ENCODE peak calls at places on chromosomes 12 and 14, in ten cellular contexts. One of them, this sample, is unnamed.

GRCh38 chr12:57846285-57846576 is 298 bp downstream of the CTDSP2 start:
- DNase-seq in nephron progenitor cell: no peak
- DNase-seq in stimulated activated CD8-positive, alpha-beta memory T cell treated with anti-CD3 and anti-CD28 coated beads, Interleukin-12 subunit alpha, Interleukin-12 subunit beta, amount 100 ng/mL, for 4 hours: no peak
- DNase-seq in heart left ventricle: no peak
- DNase-seq in T-helper 17 cell: no peak
- DNase-seq in astrocyte of the spinal cord: no peak
- DNase-seq in activated CD8-positive, alpha-beta memory T cell treated with anti-CD3 and anti-CD28 coated beads, Interleukin-2, amount 50 U/mL, for 48 hours: no peak
- DNase-seq in neural crest cell: peak
- DNase-seq in RPMI7951: no peak
- DNase-seq in fibroblast of pulmonary artery: no peak
- DNase-seq in this sample: no peak

GRCh38 chr12:8661016-8661415 is 1.6 kb downstream of the MFAP5 start:
- DNase-seq in nephron progenitor cell: no peak
- DNase-seq in stimulated activated CD8-positive, alpha-beta memory T cell treated with anti-CD3 and anti-CD28 coated beads, Interleukin-12 subunit alpha, Interleukin-12 subunit beta, amount 100 ng/mL, for 4 hours: no peak
- DNase-seq in heart left ventricle: no peak
- DNase-seq in T-helper 17 cell: no peak
- DNase-seq in astrocyte of the spinal cord: no peak
- DNase-seq in activated CD8-positive, alpha-beta memory T cell treated with anti-CD3 and anti-CD28 coated beads, Interleukin-2, amount 50 U/mL, for 48 hours: no peak
- DNase-seq in neural crest cell: no peak
- DNase-seq in RPMI7951: no peak
- DNase-seq in fibroblast of pulmonary artery: no peak
- DNase-seq in this sample: no peak

GRCh38 chr14:36773558-36773957 is 111.9 kb downstream of the PAX9 start:
- DNase-seq in nephron progenitor cell: no peak
- DNase-seq in stimulated activated CD8-positive, alpha-beta memory T cell treated with anti-CD3 and anti-CD28 coated beads, Interleukin-12 subunit alpha, Interleukin-12 subunit beta, amount 100 ng/mL, for 4 hours: no peak
- DNase-seq in heart left ventricle: no peak
- DNase-seq in T-helper 17 cell: no peak
- DNase-seq in astrocyte of the spinal cord: peak
- DNase-seq in activated CD8-positive, alpha-beta memory T cell treated with anti-CD3 and anti-CD28 coated beads, Interleukin-2, amount 50 U/mL, for 48 hours: no peak
- DNase-seq in neural crest cell: no peak
- DNase-seq in RPMI7951: peak
- DNase-seq in fibroblast of pulmonary artery: peak
- DNase-seq in this sample: no peak

GRCh38 chr14:68748691-68749090 is 44.2 kb downstream of the ZFP36L1 start:
- DNase-seq in nephron progenitor cell: no peak
- DNase-seq in stimulated activated CD8-positive, alpha-beta memory T cell treated with anti-CD3 and anti-CD28 coated beads, Interleukin-12 subunit alpha, Interleukin-12 subunit beta, amount 100 ng/mL, for 4 hours: no peak
- DNase-seq in heart left ventricle: no peak
- DNase-seq in T-helper 17 cell: no peak
- DNase-seq in astrocyte of the spinal cord: no peak
- DNase-seq in activated CD8-positive, alpha-beta memory T cell treated with anti-CD3 and anti-CD28 coated beads, Interleukin-2, amount 50 U/mL, for 48 hours: no peak
- DNase-seq in neural crest cell: no peak
- DNase-seq in RPMI7951: no peak
- DNase-seq in fibroblast of pulmonary artery: no peak
- DNase-seq in this sample: no peak

GRCh38 chr12:103493199-103493598 is 2.6 kb downstream of the C12orf42 start:
- DNase-seq in nephron progenitor cell: no peak
- DNase-seq in stimulated activated CD8-positive, alpha-beta memory T cell treated with anti-CD3 and anti-CD28 coated beads, Interleukin-12 subunit alpha, Interleukin-12 subunit beta, amount 100 ng/mL, for 4 hours: no peak
- DNase-seq in heart left ventricle: no peak
- DNase-seq in T-helper 17 cell: no peak
- DNase-seq in astrocyte of the spinal cord: no peak
- DNase-seq in activated CD8-positive, alpha-beta memory T cell treated with anti-CD3 and anti-CD28 coated beads, Interleukin-2, amount 50 U/mL, for 48 hours: no peak
- DNase-seq in neural crest cell: no peak
- DNase-seq in RPMI7951: no peak
- DNase-seq in fibroblast of pulmonary artery: no peak
- DNase-seq in this sample: peak

GRCh38 chr12:89636054-89636775 is 72.4 kb downstream of the ATP2B1 start:
- DNase-seq in nephron progenitor cell: no peak
- DNase-seq in stimulated activated CD8-positive, alpha-beta memory T cell treated with anti-CD3 and anti-CD28 coated beads, Interleukin-12 subunit alpha, Interleukin-12 subunit beta, amount 100 ng/mL, for 4 hours: no peak
- DNase-seq in heart left ventricle: no peak
- DNase-seq in T-helper 17 cell: no peak
- DNase-seq in astrocyte of the spinal cord: peak
- DNase-seq in activated CD8-positive, alpha-beta memory T cell treated with anti-CD3 and anti-CD28 coated beads, Interleukin-2, amount 50 U/mL, for 48 hours: no peak
- DNase-seq in neural crest cell: no peak
- DNase-seq in RPMI7951: no peak
- DNase-seq in fibroblast of pulmonary artery: no peak
- DNase-seq in this sample: peak

GRCh38 chr12:43309845-43310405 is 242.1 kb downstream of the ADAMTS20 start:
- DNase-seq in nephron progenitor cell: no peak
- DNase-seq in stimulated activated CD8-positive, alpha-beta memory T cell treated with anti-CD3 and anti-CD28 coated beads, Interleukin-12 subunit alpha, Interleukin-12 subunit beta, amount 100 ng/mL, for 4 hours: no peak
- DNase-seq in heart left ventricle: no peak
- DNase-seq in T-helper 17 cell: no peak
- DNase-seq in astrocyte of the spinal cord: peak
- DNase-seq in activated CD8-positive, alpha-beta memory T cell treated with anti-CD3 and anti-CD28 coated beads, Interleukin-2, amount 50 U/mL, for 48 hours: no peak
- DNase-seq in neural crest cell: no peak
- DNase-seq in RPMI7951: peak
- DNase-seq in fibroblast of pulmonary artery: no peak
- DNase-seq in this sample: no peak

GRCh38 chr12:69933115-69933552 is 108.1 kb downstream of the MYRFL start:
- DNase-seq in nephron progenitor cell: peak
- DNase-seq in stimulated activated CD8-positive, alpha-beta memory T cell treated with anti-CD3 and anti-CD28 coated beads, Interleukin-12 subunit alpha, Interleukin-12 subunit beta, amount 100 ng/mL, for 4 hours: no peak
- DNase-seq in heart left ventricle: no peak
- DNase-seq in T-helper 17 cell: no peak
- DNase-seq in astrocyte of the spinal cord: no peak
- DNase-seq in activated CD8-positive, alpha-beta memory T cell treated with anti-CD3 and anti-CD28 coated beads, Interleukin-2, amount 50 U/mL, for 48 hours: no peak
- DNase-seq in neural crest cell: peak
- DNase-seq in RPMI7951: no peak
- DNase-seq in fibroblast of pulmonary artery: no peak
- DNase-seq in this sample: no peak

GRCh38 chr12:12244341-12244740 is 22.5 kb downstream of the LRP6 start:
- DNase-seq in nephron progenitor cell: no peak
- DNase-seq in stimulated activated CD8-positive, alpha-beta memory T cell treated with anti-CD3 and anti-CD28 coated beads, Interleukin-12 subunit alpha, Interleukin-12 subunit beta, amount 100 ng/mL, for 4 hours: no peak
- DNase-seq in heart left ventricle: no peak
- DNase-seq in T-helper 17 cell: no peak
- DNase-seq in astrocyte of the spinal cord: no peak
- DNase-seq in activated CD8-positive, alpha-beta memory T cell treated with anti-CD3 and anti-CD28 coated beads, Interleukin-2, amount 50 U/mL, for 48 hours: no peak
- DNase-seq in neural crest cell: no peak
- DNase-seq in RPMI7951: peak
- DNase-seq in fibroblast of pulmonary artery: no peak
- DNase-seq in this sample: no peak

GRCh38 chr14:90444077-90444696 is 47.4 kb downstream of the CALM1 start:
- DNase-seq in nephron progenitor cell: no peak
- DNase-seq in stimulated activated CD8-positive, alpha-beta memory T cell treated with anti-CD3 and anti-CD28 coated beads, Interleukin-12 subunit alpha, Interleukin-12 subunit beta, amount 100 ng/mL, for 4 hours: no peak
- DNase-seq in heart left ventricle: no peak
- DNase-seq in T-helper 17 cell: no peak
- DNase-seq in astrocyte of the spinal cord: no peak
- DNase-seq in activated CD8-positive, alpha-beta memory T cell treated with anti-CD3 and anti-CD28 coated beads, Interleukin-2, amount 50 U/mL, for 48 hours: no peak
- DNase-seq in neural crest cell: no peak
- DNase-seq in RPMI7951: no peak
- DNase-seq in fibroblast of pulmonary artery: peak
- DNase-seq in this sample: peak

GRCh38 chr12:56034586-56035332 is 7.0 kb upstream of the RPS26 start:
- DNase-seq in nephron progenitor cell: no peak
- DNase-seq in stimulated activated CD8-positive, alpha-beta memory T cell treated with anti-CD3 and anti-CD28 coated beads, Interleukin-12 subunit alpha, Interleukin-12 subunit beta, amount 100 ng/mL, for 4 hours: no peak
- DNase-seq in heart left ventricle: no peak
- DNase-seq in T-helper 17 cell: no peak
- DNase-seq in astrocyte of the spinal cord: no peak
- DNase-seq in activated CD8-positive, alpha-beta memory T cell treated with anti-CD3 and anti-CD28 coated beads, Interleukin-2, amount 50 U/mL, for 48 hours: peak
- DNase-seq in neural crest cell: no peak
- DNase-seq in RPMI7951: no peak
- DNase-seq in fibroblast of pulmonary artery: no peak
- DNase-seq in this sample: no peak

GRCh38 chr14:66247662-66248061 is 238.5 kb upstream of the CCDC196 start:
- DNase-seq in nephron progenitor cell: no peak
- DNase-seq in stimulated activated CD8-positive, alpha-beta memory T cell treated with anti-CD3 and anti-CD28 coated beads, Interleukin-12 subunit alpha, Interleukin-12 subunit beta, amount 100 ng/mL, for 4 hours: no peak
- DNase-seq in heart left ventricle: no peak
- DNase-seq in T-helper 17 cell: no peak
- DNase-seq in astrocyte of the spinal cord: no peak
- DNase-seq in activated CD8-positive, alpha-beta memory T cell treated with anti-CD3 and anti-CD28 coated beads, Interleukin-2, amount 50 U/mL, for 48 hours: no peak
- DNase-seq in neural crest cell: no peak
- DNase-seq in RPMI7951: no peak
- DNase-seq in fibroblast of pulmonary artery: no peak
- DNase-seq in this sample: no peak

GRCh38 chr14:105294142-105294597 is 6.6 kb downstream of the BRF1 start:
- DNase-seq in nephron progenitor cell: no peak
- DNase-seq in stimulated activated CD8-positive, alpha-beta memory T cell treated with anti-CD3 and anti-CD28 coated beads, Interleukin-12 subunit alpha, Interleukin-12 subunit beta, amount 100 ng/mL, for 4 hours: peak
- DNase-seq in heart left ventricle: peak
- DNase-seq in T-helper 17 cell: no peak
- DNase-seq in astrocyte of the spinal cord: peak
- DNase-seq in activated CD8-positive, alpha-beta memory T cell treated with anti-CD3 and anti-CD28 coated beads, Interleukin-2, amount 50 U/mL, for 48 hours: peak
- DNase-seq in neural crest cell: no peak
- DNase-seq in RPMI7951: no peak
- DNase-seq in fibroblast of pulmonary artery: peak
- DNase-seq in this sample: no peak

GRCh38 chr12:107379852-107380567 is 286.7 kb upstream of the CRY1 start:
- DNase-seq in nephron progenitor cell: no peak
- DNase-seq in stimulated activated CD8-positive, alpha-beta memory T cell treated with anti-CD3 and anti-CD28 coated beads, Interleukin-12 subunit alpha, Interleukin-12 subunit beta, amount 100 ng/mL, for 4 hours: no peak
- DNase-seq in heart left ventricle: no peak
- DNase-seq in T-helper 17 cell: no peak
- DNase-seq in astrocyte of the spinal cord: peak
- DNase-seq in activated CD8-positive, alpha-beta memory T cell treated with anti-CD3 and anti-CD28 coated beads, Interleukin-2, amount 50 U/mL, for 48 hours: no peak
- DNase-seq in neural crest cell: no peak
- DNase-seq in RPMI7951: no peak
- DNase-seq in fibroblast of pulmonary artery: no peak
- DNase-seq in this sample: peak

GRCh38 chr12:96047621-96048211 is 12.3 kb upstream of the LTA4H start:
- DNase-seq in nephron progenitor cell: no peak
- DNase-seq in stimulated activated CD8-positive, alpha-beta memory T cell treated with anti-CD3 and anti-CD28 coated beads, Interleukin-12 subunit alpha, Interleukin-12 subunit beta, amount 100 ng/mL, for 4 hours: no peak
- DNase-seq in heart left ventricle: no peak
- DNase-seq in T-helper 17 cell: no peak
- DNase-seq in astrocyte of the spinal cord: peak
- DNase-seq in activated CD8-positive, alpha-beta memory T cell treated with anti-CD3 and anti-CD28 coated beads, Interleukin-2, amount 50 U/mL, for 48 hours: no peak
- DNase-seq in neural crest cell: no peak
- DNase-seq in RPMI7951: peak
- DNase-seq in fibroblast of pulmonary artery: peak
- DNase-seq in this sample: peak

GRCh38 chr12:120150919-120151525 is 34.5 kb upstream of the RAB35 start:
- DNase-seq in nephron progenitor cell: no peak
- DNase-seq in stimulated activated CD8-positive, alpha-beta memory T cell treated with anti-CD3 and anti-CD28 coated beads, Interleukin-12 subunit alpha, Interleukin-12 subunit beta, amount 100 ng/mL, for 4 hours: no peak
- DNase-seq in heart left ventricle: no peak
- DNase-seq in T-helper 17 cell: no peak
- DNase-seq in astrocyte of the spinal cord: no peak
- DNase-seq in activated CD8-positive, alpha-beta memory T cell treated with anti-CD3 and anti-CD28 coated beads, Interleukin-2, amount 50 U/mL, for 48 hours: no peak
- DNase-seq in neural crest cell: no peak
- DNase-seq in RPMI7951: no peak
- DNase-seq in fibroblast of pulmonary artery: no peak
- DNase-seq in this sample: no peak

GRCh38 chr12:100919116-100919515 is 124.5 kb downstream of the ANO4 start:
- DNase-seq in nephron progenitor cell: no peak
- DNase-seq in stimulated activated CD8-positive, alpha-beta memory T cell treated with anti-CD3 and anti-CD28 coated beads, Interleukin-12 subunit alpha, Interleukin-12 subunit beta, amount 100 ng/mL, for 4 hours: no peak
- DNase-seq in heart left ventricle: no peak
- DNase-seq in T-helper 17 cell: no peak
- DNase-seq in astrocyte of the spinal cord: no peak
- DNase-seq in activated CD8-positive, alpha-beta memory T cell treated with anti-CD3 and anti-CD28 coated beads, Interleukin-2, amount 50 U/mL, for 48 hours: no peak
- DNase-seq in neural crest cell: no peak
- DNase-seq in RPMI7951: no peak
- DNase-seq in fibroblast of pulmonary artery: no peak
- DNase-seq in this sample: no peak

GRCh38 chr14:106459971-106460730 is 933.8 kb downstream of the TMEM121 start:
- DNase-seq in nephron progenitor cell: no peak
- DNase-seq in stimulated activated CD8-positive, alpha-beta memory T cell treated with anti-CD3 and anti-CD28 coated beads, Interleukin-12 subunit alpha, Interleukin-12 subunit beta, amount 100 ng/mL, for 4 hours: peak
- DNase-seq in heart left ventricle: no peak
- DNase-seq in T-helper 17 cell: peak
- DNase-seq in astrocyte of the spinal cord: no peak
- DNase-seq in activated CD8-positive, alpha-beta memory T cell treated with anti-CD3 and anti-CD28 coated beads, Interleukin-2, amount 50 U/mL, for 48 hours: peak
- DNase-seq in neural crest cell: no peak
- DNase-seq in RPMI7951: peak
- DNase-seq in fibroblast of pulmonary artery: no peak
- DNase-seq in this sample: no peak

GRCh38 chr12:65430571-65431306 is 152.3 kb downstream of the MSRB3 start:
- DNase-seq in nephron progenitor cell: no peak
- DNase-seq in stimulated activated CD8-positive, alpha-beta memory T cell treated with anti-CD3 and anti-CD28 coated beads, Interleukin-12 subunit alpha, Interleukin-12 subunit beta, amount 100 ng/mL, for 4 hours: no peak
- DNase-seq in heart left ventricle: no peak
- DNase-seq in T-helper 17 cell: no peak
- DNase-seq in astrocyte of the spinal cord: peak
- DNase-seq in activated CD8-positive, alpha-beta memory T cell treated with anti-CD3 and anti-CD28 coated beads, Interleukin-2, amount 50 U/mL, for 48 hours: no peak
- DNase-seq in neural crest cell: no peak
- DNase-seq in RPMI7951: peak
- DNase-seq in fibroblast of pulmonary artery: peak
- DNase-seq in this sample: no peak

GRCh38 chr14:24283796-24284460 is 12.5 kb upstream of the RABGGTA start:
- DNase-seq in nephron progenitor cell: no peak
- DNase-seq in stimulated activated CD8-positive, alpha-beta memory T cell treated with anti-CD3 and anti-CD28 coated beads, Interleukin-12 subunit alpha, Interleukin-12 subunit beta, amount 100 ng/mL, for 4 hours: no peak
- DNase-seq in heart left ventricle: no peak
- DNase-seq in T-helper 17 cell: no peak
- DNase-seq in astrocyte of the spinal cord: no peak
- DNase-seq in activated CD8-positive, alpha-beta memory T cell treated with anti-CD3 and anti-CD28 coated beads, Interleukin-2, amount 50 U/mL, for 48 hours: no peak
- DNase-seq in neural crest cell: no peak
- DNase-seq in RPMI7951: no peak
- DNase-seq in fibroblast of pulmonary artery: no peak
- DNase-seq in this sample: no peak

GRCh38 chr14:99602788-99603415 is 1.1 kb downstream of the CCDC85C start:
- DNase-seq in nephron progenitor cell: peak
- DNase-seq in stimulated activated CD8-positive, alpha-beta memory T cell treated with anti-CD3 and anti-CD28 coated beads, Interleukin-12 subunit alpha, Interleukin-12 subunit beta, amount 100 ng/mL, for 4 hours: no peak
- DNase-seq in heart left ventricle: no peak
- DNase-seq in T-helper 17 cell: no peak
- DNase-seq in astrocyte of the spinal cord: no peak
- DNase-seq in activated CD8-positive, alpha-beta memory T cell treated with anti-CD3 and anti-CD28 coated beads, Interleukin-2, amount 50 U/mL, for 48 hours: no peak
- DNase-seq in neural crest cell: no peak
- DNase-seq in RPMI7951: no peak
- DNase-seq in fibroblast of pulmonary artery: no peak
- DNase-seq in this sample: no peak

GRCh38 chr12:118334939-118335567 is 37.7 kb downstream of the TAOK3 start:
- DNase-seq in nephron progenitor cell: no peak
- DNase-seq in stimulated activated CD8-positive, alpha-beta memory T cell treated with anti-CD3 and anti-CD28 coated beads, Interleukin-12 subunit alpha, Interleukin-12 subunit beta, amount 100 ng/mL, for 4 hours: no peak
- DNase-seq in heart left ventricle: no peak
- DNase-seq in T-helper 17 cell: no peak
- DNase-seq in astrocyte of the spinal cord: no peak
- DNase-seq in activated CD8-positive, alpha-beta memory T cell treated with anti-CD3 and anti-CD28 coated beads, Interleukin-2, amount 50 U/mL, for 48 hours: no peak
- DNase-seq in neural crest cell: no peak
- DNase-seq in RPMI7951: no peak
- DNase-seq in fibroblast of pulmonary artery: peak
- DNase-seq in this sample: no peak

GRCh38 chr12:55827806-55828205 is 1.6 kb downstream of the DNAJC14 start:
- DNase-seq in nephron progenitor cell: no peak
- DNase-seq in stimulated activated CD8-positive, alpha-beta memory T cell treated with anti-CD3 and anti-CD28 coated beads, Interleukin-12 subunit alpha, Interleukin-12 subunit beta, amount 100 ng/mL, for 4 hours: no peak
- DNase-seq in heart left ventricle: no peak
- DNase-seq in T-helper 17 cell: no peak
- DNase-seq in astrocyte of the spinal cord: no peak
- DNase-seq in activated CD8-positive, alpha-beta memory T cell treated with anti-CD3 and anti-CD28 coated beads, Interleukin-2, amount 50 U/mL, for 48 hours: no peak
- DNase-seq in neural crest cell: no peak
- DNase-seq in RPMI7951: no peak
- DNase-seq in fibroblast of pulmonary artery: no peak
- DNase-seq in this sample: no peak

GRCh38 chr14:69532561-69533335 is 41.9 kb downstream of the CCDC177 start:
- DNase-seq in nephron progenitor cell: no peak
- DNase-seq in stimulated activated CD8-positive, alpha-beta memory T cell treated with anti-CD3 and anti-CD28 coated beads, Interleukin-12 subunit alpha, Interleukin-12 subunit beta, amount 100 ng/mL, for 4 hours: no peak
- DNase-seq in heart left ventricle: no peak
- DNase-seq in T-helper 17 cell: no peak
- DNase-seq in astrocyte of the spinal cord: no peak
- DNase-seq in activated CD8-positive, alpha-beta memory T cell treated with anti-CD3 and anti-CD28 coated beads, Interleukin-2, amount 50 U/mL, for 48 hours: no peak
- DNase-seq in neural crest cell: no peak
- DNase-seq in RPMI7951: no peak
- DNase-seq in fibroblast of pulmonary artery: no peak
- DNase-seq in this sample: no peak

GRCh38 chr12:64403708-64404469 is at the start of gene XPOT:
- DNase-seq in nephron progenitor cell: peak
- DNase-seq in stimulated activated CD8-positive, alpha-beta memory T cell treated with anti-CD3 and anti-CD28 coated beads, Interleukin-12 subunit alpha, Interleukin-12 subunit beta, amount 100 ng/mL, for 4 hours: peak
- DNase-seq in heart left ventricle: peak
- DNase-seq in T-helper 17 cell: peak
- DNase-seq in astrocyte of the spinal cord: peak
- DNase-seq in activated CD8-positive, alpha-beta memory T cell treated with anti-CD3 and anti-CD28 coated beads, Interleukin-2, amount 50 U/mL, for 48 hours: peak
- DNase-seq in neural crest cell: peak
- DNase-seq in RPMI7951: peak
- DNase-seq in fibroblast of pulmonary artery: peak
- DNase-seq in this sample: peak

GRCh38 chr12:101441835-101442234 is 33.3 kb upstream of the SPIC start:
- DNase-seq in nephron progenitor cell: no peak
- DNase-seq in stimulated activated CD8-positive, alpha-beta memory T cell treated with anti-CD3 and anti-CD28 coated beads, Interleukin-12 subunit alpha, Interleukin-12 subunit beta, amount 100 ng/mL, for 4 hours: no peak
- DNase-seq in heart left ventricle: no peak
- DNase-seq in T-helper 17 cell: no peak
- DNase-seq in astrocyte of the spinal cord: no peak
- DNase-seq in activated CD8-positive, alpha-beta memory T cell treated with anti-CD3 and anti-CD28 coated beads, Interleukin-2, amount 50 U/mL, for 48 hours: no peak
- DNase-seq in neural crest cell: no peak
- DNase-seq in RPMI7951: no peak
- DNase-seq in fibroblast of pulmonary artery: no peak
- DNase-seq in this sample: no peak

GRCh38 chr12:25058012-25058411 is 109.1 kb upstream of the BCAT1 start:
- DNase-seq in nephron progenitor cell: no peak
- DNase-seq in stimulated activated CD8-positive, alpha-beta memory T cell treated with anti-CD3 and anti-CD28 coated beads, Interleukin-12 subunit alpha, Interleukin-12 subunit beta, amount 100 ng/mL, for 4 hours: no peak
- DNase-seq in heart left ventricle: no peak
- DNase-seq in T-helper 17 cell: no peak
- DNase-seq in astrocyte of the spinal cord: no peak
- DNase-seq in activated CD8-positive, alpha-beta memory T cell treated with anti-CD3 and anti-CD28 coated beads, Interleukin-2, amount 50 U/mL, for 48 hours: no peak
- DNase-seq in neural crest cell: no peak
- DNase-seq in RPMI7951: no peak
- DNase-seq in fibroblast of pulmonary artery: no peak
- DNase-seq in this sample: no peak

GRCh38 chr12:76866726-76867125 is 12.1 kb downstream of the CSRP2 start:
- DNase-seq in nephron progenitor cell: peak
- DNase-seq in stimulated activated CD8-positive, alpha-beta memory T cell treated with anti-CD3 and anti-CD28 coated beads, Interleukin-12 subunit alpha, Interleukin-12 subunit beta, amount 100 ng/mL, for 4 hours: no peak
- DNase-seq in heart left ventricle: no peak
- DNase-seq in T-helper 17 cell: no peak
- DNase-seq in astrocyte of the spinal cord: peak
- DNase-seq in activated CD8-positive, alpha-beta memory T cell treated with anti-CD3 and anti-CD28 coated beads, Interleukin-2, amount 50 U/mL, for 48 hours: no peak
- DNase-seq in neural crest cell: no peak
- DNase-seq in RPMI7951: peak
- DNase-seq in fibroblast of pulmonary artery: no peak
- DNase-seq in this sample: no peak

This sample was measured in epithelial cell of prostate.